ENCODE peak calls at places on chromosome 17, in eight cellular contexts. Q is iris pigment epithelial cell, B is AG04450, C is T-helper 9 cell, N is B cell, D is AG10803, T is GM12864, Y is ELR. Z is an unnamed sample.
A peak's percentile ranks its signal among the peaks of the same experiment; 100 is the strongest.

GRCh38 chr17:20073056-20073979 is 64.2 kb downstream of the SPECC1 start:
- DNase-seq in T (no peak), B (no peak), N (no peak), C (peak; percentile 12), D (peak; percentile 56), Y (no peak), Q (peak; percentile 49), Z (no peak)

GRCh38 chr17:47257651-47258339 is 4.2 kb downstream of the ITGB3 start:
- DNase-seq in C (no peak), Q (peak; percentile 84), Y (peak; percentile 91), D (peak; percentile 89), T (no peak), N (no peak), B (no peak), Z (no peak)

GRCh38 chr17:82317394-82318168 is at the start of gene CD7:
- DNase-seq in T (no peak), Q (no peak), B (no peak), C (peak; percentile 49), N (no peak), Y (no peak), D (no peak), Z (no peak)

GRCh38 chr17:42288985-42289862 is 926 bp downstream of the STAT5A start:
- DNase-seq in Q (no peak), D (no peak), B (no peak), C (peak; percentile 43), N (peak; percentile 79), Y (no peak), T (no peak), Z (no peak)

GRCh38 chr17:10574324-10574723 is 24.9 kb upstream of the MYH2 start:
- DNase-seq in N (no peak), D (peak; percentile 39), C (no peak), T (no peak), Q (no peak), Y (no peak), B (no peak), Z (no peak)

GRCh38 chr17:6661464-6661848 is 9.9 kb downstream of the C17orf100 start:
- DNase-seq in C (no peak), D (no peak), Q (no peak), Y (no peak), N (no peak), B (no peak), T (no peak), Z (no peak)

GRCh38 chr17:7888184-7888920 is at the start of gene CHD3:
- DNase-seq in N (no peak), Y (no peak), D (no peak), B (no peak), C (peak; percentile 13), Q (peak; percentile 46), T (no peak), Z (no peak)

GRCh38 chr17:82835766-82836512 is 3.9 kb downstream of the ZNF750 start:
- DNase-seq in B (no peak), N (no peak), T (no peak), C (no peak), D (no peak), Y (no peak), Q (no peak), Z (no peak)

GRCh38 chr17:8143581-8144400 is 8.4 kb downstream of the PER1 start:
- DNase-seq in B (no peak), Q (no peak), D (no peak), T (no peak), N (no peak), Y (no peak), C (no peak), Z (no peak)

GRCh38 chr17:63985387-63986140 is 12.6 kb upstream of the PRR29 start:
- DNase-seq in C (no peak), T (no peak), B (no peak), Y (peak; percentile 24), D (no peak), Q (no peak), N (no peak), Z (no peak)

GRCh38 chr17:2087597-2088211 is 32.8 kb downstream of the HIC1 start:
- DNase-seq in B (no peak), N (peak; percentile 53), T (peak; percentile 85), Y (peak; percentile 36), Q (no peak), C (peak; percentile 17), D (no peak), Z (no peak)

GRCh38 chr17:7587420-7587786 is 2.5 kb downstream of the SOX15 start:
- DNase-seq in D (peak; percentile 96), Y (peak; percentile 97), B (peak; percentile 91), Q (peak; percentile 97), N (no peak), T (no peak), C (no peak), Z (peak; percentile 86)

GRCh38 chr17:10198509-10199249 is at the start of gene GAS7:
- DNase-seq in D (no peak), C (no peak), N (peak; percentile 80), T (no peak), Y (peak; percentile 3), Q (no peak), B (no peak), Z (no peak)

GRCh38 chr17:37713624-37714023 is 31.2 kb downstream of the HNF1B start:
- DNase-seq in N (no peak), B (no peak), Y (no peak), D (no peak), Q (no peak), C (no peak), T (no peak), Z (no peak)

GRCh38 chr17:4444782-4445473 is 11.2 kb downstream of the SPNS3 start:
- DNase-seq in T (no peak), Q (no peak), D (no peak), Y (no peak), C (no peak), N (no peak), B (no peak), Z (no peak)

GRCh38 chr17:33520404-33521032 is 227.4 kb upstream of the ASIC2 start:
- DNase-seq in Y (peak; percentile 1), D (peak; percentile 3), C (peak; percentile 13), Q (peak; percentile 1), N (peak; percentile 30), T (no peak), B (no peak), Z (no peak)

GRCh38 chr17:28834420-28834819 is 8.2 kb downstream of the FAM222B start:
- DNase-seq in N (no peak), T (no peak), B (no peak), D (no peak), Y (no peak), Q (no peak), C (no peak), Z (no peak)

GRCh38 chr17:46984892-46985291 is 5.8 kb upstream of the RPRML start:
- DNase-seq in Q (no peak), B (no peak), N (no peak), D (no peak), T (no peak), Y (no peak), C (no peak), Z (no peak)